ENCODE peak calls at places on chromosomes 2 and 18, in eight cellular contexts. I, G, L, P, J, R, W and N are unnamed samples.

GRCh38 chr2:133240505-133241230 is 327.6 kb downstream of the NCKAP5 start:
- DNase-seq in I (no peak), G (no peak), L (no peak), P (no peak), J (no peak), R (no peak), W (no peak), N (no peak)

GRCh38 chr2:8599421-8600242 is 82.2 kb upstream of the ID2 start:
- DNase-seq in I (peak; percentile 30), G (no peak), L (no peak), P (no peak), J (no peak), R (no peak), W (no peak), N (no peak)

GRCh38 chr2:64062840-64063239 is 43.6 kb upstream of the VPS54 start:
- DNase-seq in I (no peak), G (no peak), L (no peak), P (no peak), J (peak; percentile 42), R (no peak), W (no peak), N (no peak)

GRCh38 chr2:46353509-46353908 is 56.3 kb downstream of the EPAS1 start:
- DNase-seq in I (no peak), G (no peak), L (no peak), P (no peak), J (no peak), R (no peak), W (no peak), N (no peak)

GRCh38 chr18:69161383-69162028 is 239.2 kb upstream of the DOK6 start:
- DNase-seq in I (no peak), G (no peak), L (no peak), P (no peak), J (no peak), R (no peak), W (no peak), N (no peak)

GRCh38 chr2:75569546-75569945 is 8.8 kb upstream of the EVA1A start:
- DNase-seq in I (no peak), G (no peak), L (no peak), P (no peak), J (no peak), R (no peak), W (no peak), N (peak; percentile 70)

GRCh38 chr2:20422679-20423271 is 24.1 kb upstream of the RHOB start:
- DNase-seq in I (no peak), G (no peak), L (no peak), P (no peak), J (peak; percentile 44), R (peak; percentile 55), W (no peak), N (no peak)

GRCh38 chr18:54020346-54020745 is 204.1 kb downstream of the MBD2 start:
- DNase-seq in I (no peak), G (no peak), L (no peak), P (no peak), J (no peak), R (no peak), W (no peak), N (no peak)

GRCh38 chr2:121038831-121039230 is 246.2 kb downstream of the TFCP2L1 start:
- DNase-seq in I (no peak), G (peak; percentile 39), L (no peak), P (no peak), J (no peak), R (no peak), W (no peak), N (no peak)

GRCh38 chr18:51150430-51150746 is 47.1 kb downstream of the MEX3C start:
- DNase-seq in I (no peak), G (no peak), L (no peak), P (no peak), J (no peak), R (no peak), W (no peak), N (peak; percentile 37)

GRCh38 chr2:139949242-139949972 is 1169.2 kb upstream of the NXPH2 start:
- DNase-seq in I (no peak), G (no peak), L (no peak), P (no peak), J (peak; percentile 21), R (no peak), W (no peak), N (no peak)

GRCh38 chr2:47038656-47039501 is 116.2 kb downstream of the STPG4 start:
- DNase-seq in I (peak; percentile 64), G (peak; percentile 3), L (no peak), P (no peak), J (no peak), R (no peak), W (no peak), N (no peak)

GRCh38 chr2:55885944-55886281 is 37.7 kb downstream of the EFEMP1 start:
- DNase-seq in I (no peak), G (no peak), L (no peak), P (no peak), J (no peak), R (no peak), W (no peak), N (no peak)

GRCh38 chr2:104570259-104570658 is 283.7 kb upstream of the POU3F3 start:
- DNase-seq in I (no peak), G (no peak), L (no peak), P (no peak), J (no peak), R (no peak), W (no peak), N (peak; percentile 14)

GRCh38 chr2:230520875-230521155 is 104.8 kb downstream of the SP100 start:
- DNase-seq in I (no peak), G (peak; percentile 28), L (no peak), P (no peak), J (no peak), R (no peak), W (no peak), N (no peak)

GRCh38 chr18:59612461-59612860 is 84.8 kb downstream of the CCBE1 start:
- DNase-seq in I (no peak), G (no peak), L (no peak), P (no peak), J (no peak), R (no peak), W (no peak), N (peak; percentile 62)

GRCh38 chr2:74250189-74250631 is 51.8 kb downstream of the MTHFD2 start:
- DNase-seq in I (no peak), G (peak; percentile 14), L (peak; percentile 50), P (peak; percentile 58), J (peak; percentile 41), R (peak; percentile 51), W (peak; percentile 46), N (no peak)

GRCh38 chr2:229539628-229540027 is 174.7 kb downstream of the DNER start:
- DNase-seq in I (no peak), G (no peak), L (no peak), P (no peak), J (no peak), R (no peak), W (no peak), N (no peak)

GRCh38 chr2:25977768-25978167 is 4.5 kb downstream of the KIF3C start:
- DNase-seq in I (no peak), G (peak; percentile 78), L (no peak), P (no peak), J (no peak), R (no peak), W (no peak), N (no peak)

GRCh38 chr2:36919041-36919837 is 47.1 kb downstream of the STRN start:
- DNase-seq in I (no peak), G (no peak), L (no peak), P (no peak), J (no peak), R (no peak), W (no peak), N (no peak)

GRCh38 chr2:190685348-190685747 is 36.5 kb downstream of the NAB1 start:
- DNase-seq in I (no peak), G (no peak), L (no peak), P (no peak), J (no peak), R (no peak), W (no peak), N (no peak)

GRCh38 chr2:44771510-44771909 is 170.0 kb upstream of the SIX3 start:
- DNase-seq in I (no peak), G (no peak), L (no peak), P (no peak), J (no peak), R (no peak), W (no peak), N (no peak)

GRCh38 chr18:55280515-55280914 is 307.5 kb downstream of the TCF4 start:
- DNase-seq in I (no peak), G (no peak), L (no peak), P (no peak), J (no peak), R (no peak), W (no peak), N (no peak)

GRCh38 chr2:96913117-96913397 is 43.2 kb upstream of the SEMA4C start:
- DNase-seq in I (no peak), G (no peak), L (no peak), P (no peak), J (no peak), R (no peak), W (no peak), N (no peak)

GRCh38 chr18:34848156-34848555 is 138.1 kb downstream of the DTNA start:
- DNase-seq in I (no peak), G (no peak), L (no peak), P (no peak), J (no peak), R (no peak), W (no peak), N (no peak)

GRCh38 chr2:233857511-233858118 is 3.3 kb upstream of the HJURP start:
- DNase-seq in I (no peak), G (no peak), L (peak; percentile 39), P (peak; percentile 43), J (peak; percentile 69), R (peak; percentile 60), W (peak; percentile 57), N (no peak)

GRCh38 chr2:159201321-159202063 is 85.0 kb downstream of the WDSUB1 start:
- DNase-seq in I (no peak), G (no peak), L (peak; percentile 8), P (no peak), J (no peak), R (no peak), W (no peak), N (no peak)

GRCh38 chr2:100941646-100942240 is 60.3 kb upstream of the RPL31 start:
- DNase-seq in I (no peak), G (no peak), L (no peak), P (no peak), J (no peak), R (no peak), W (no peak), N (no peak)

GRCh38 chr2:65377556-65378307 is 54.7 kb downstream of the SPRED2 start:
- DNase-seq in I (no peak), G (peak; percentile 70), L (no peak), P (no peak), J (peak; percentile 56), R (peak; percentile 86), W (peak; percentile 16), N (no peak)